ENCODE peak calls at places on chromosome 6, in six cellular contexts. One of them, this sample, is unnamed.

GRCh38 chr6:169156108-169156821 is 97.4 kb downstream of the THBS2 start:
- DNase-seq in mesenchymal stem cell: no peak
- DNase-seq in SK-N-SH: peak; percentile 11
- DNase-seq in GM13977: no peak
- DNase-seq in NCI-H446 treated with DMSO at 0.1 percent for 48 hours: no peak
- DNase-seq in body of pancreas: no peak
- DNase-seq in this sample: no peak

GRCh38 chr6:38907264-38907663 is 141.3 kb upstream of the GLP1R start:
- DNase-seq in SK-N-SH: no peak
- DNase-seq in GM13977: no peak
- DNase-seq in body of pancreas: no peak
- DNase-seq in NCI-H446 treated with DMSO at 0.1 percent for 48 hours: no peak
- DNase-seq in mesenchymal stem cell: no peak
- DNase-seq in this sample: no peak

GRCh38 chr6:147941143-147941542 is 401.5 kb upstream of the SASH1 start:
- DNase-seq in NCI-H446 treated with DMSO at 0.1 percent for 48 hours: peak; percentile 4
- DNase-seq in body of pancreas: no peak
- DNase-seq in mesenchymal stem cell: no peak
- DNase-seq in SK-N-SH: no peak
- DNase-seq in GM13977: no peak
- DNase-seq in this sample: no peak

GRCh38 chr6:54193560-54193959 is 82.3 kb downstream of the MLIP start:
- DNase-seq in body of pancreas: no peak
- DNase-seq in mesenchymal stem cell: peak; percentile 21
- DNase-seq in SK-N-SH: no peak
- DNase-seq in GM13977: no peak
- DNase-seq in NCI-H446 treated with DMSO at 0.1 percent for 48 hours: no peak
- DNase-seq in this sample: no peak

GRCh38 chr6:98787401-98787800 is 47.0 kb upstream of the POU3F2 start:
- DNase-seq in NCI-H446 treated with DMSO at 0.1 percent for 48 hours: no peak
- DNase-seq in mesenchymal stem cell: no peak
- DNase-seq in body of pancreas: no peak
- DNase-seq in GM13977: no peak
- DNase-seq in SK-N-SH: no peak
- DNase-seq in this sample: no peak

GRCh38 chr6:9646346-9647042 is 768.4 kb downstream of the TFAP2A start:
- DNase-seq in mesenchymal stem cell: peak; percentile 17
- DNase-seq in body of pancreas: no peak
- DNase-seq in SK-N-SH: no peak
- DNase-seq in NCI-H446 treated with DMSO at 0.1 percent for 48 hours: no peak
- DNase-seq in GM13977: no peak
- DNase-seq in this sample: no peak

GRCh38 chr6:85049282-85049681 is 284.9 kb upstream of the TBX18 start:
- DNase-seq in SK-N-SH: no peak
- DNase-seq in GM13977: no peak
- DNase-seq in body of pancreas: no peak
- DNase-seq in NCI-H446 treated with DMSO at 0.1 percent for 48 hours: no peak
- DNase-seq in mesenchymal stem cell: no peak
- DNase-seq in this sample: no peak

GRCh38 chr6:52326540-52327364 is 35.2 kb upstream of the PAQR8 start:
- DNase-seq in mesenchymal stem cell: no peak
- DNase-seq in GM13977: no peak
- DNase-seq in body of pancreas: no peak
- DNase-seq in NCI-H446 treated with DMSO at 0.1 percent for 48 hours: no peak
- DNase-seq in SK-N-SH: no peak
- DNase-seq in this sample: no peak

GRCh38 chr6:34771727-34772126 is 14.4 kb downstream of the SNRPC start:
- DNase-seq in mesenchymal stem cell: peak; percentile 46
- DNase-seq in GM13977: no peak
- DNase-seq in NCI-H446 treated with DMSO at 0.1 percent for 48 hours: no peak
- DNase-seq in SK-N-SH: no peak
- DNase-seq in body of pancreas: no peak
- DNase-seq in this sample: no peak

GRCh38 chr6:122995930-122996796 is at the start of gene CLVS2:
- DNase-seq in GM13977: no peak
- DNase-seq in NCI-H446 treated with DMSO at 0.1 percent for 48 hours: peak; percentile 65
- DNase-seq in body of pancreas: peak; percentile 22
- DNase-seq in SK-N-SH: peak; percentile 81
- DNase-seq in mesenchymal stem cell: peak; percentile 21
- DNase-seq in this sample: peak; percentile 89

GRCh38 chr6:3405679-3406078 is 51.2 kb downstream of the SLC22A23 start:
- DNase-seq in body of pancreas: no peak
- DNase-seq in NCI-H446 treated with DMSO at 0.1 percent for 48 hours: no peak
- DNase-seq in SK-N-SH: no peak
- DNase-seq in GM13977: no peak
- DNase-seq in mesenchymal stem cell: peak; percentile 13
- DNase-seq in this sample: no peak

GRCh38 chr6:56357616-56358373 is 110.4 kb upstream of the COL21A1 start:
- DNase-seq in SK-N-SH: no peak
- DNase-seq in body of pancreas: no peak
- DNase-seq in mesenchymal stem cell: no peak
- DNase-seq in NCI-H446 treated with DMSO at 0.1 percent for 48 hours: no peak
- DNase-seq in GM13977: no peak
- DNase-seq in this sample: no peak

GRCh38 chr6:14747881-14748520 is 497.9 kb upstream of the JARID2 start:
- DNase-seq in GM13977: no peak
- DNase-seq in mesenchymal stem cell: no peak
- DNase-seq in NCI-H446 treated with DMSO at 0.1 percent for 48 hours: no peak
- DNase-seq in SK-N-SH: no peak
- DNase-seq in body of pancreas: no peak
- DNase-seq in this sample: no peak

GRCh38 chr6:7914311-7914710 is 3.7 kb upstream of the TXNDC5 start:
- DNase-seq in GM13977: no peak
- DNase-seq in SK-N-SH: no peak
- DNase-seq in body of pancreas: no peak
- DNase-seq in NCI-H446 treated with DMSO at 0.1 percent for 48 hours: no peak
- DNase-seq in mesenchymal stem cell: no peak
- DNase-seq in this sample: no peak

GRCh38 chr6:63509652-63510352 is 62.5 kb upstream of the LOC128125822 start:
- DNase-seq in GM13977: peak; percentile 13
- DNase-seq in mesenchymal stem cell: peak; percentile 92
- DNase-seq in SK-N-SH: no peak
- DNase-seq in NCI-H446 treated with DMSO at 0.1 percent for 48 hours: peak; percentile 3
- DNase-seq in body of pancreas: peak; percentile 89
- DNase-seq in this sample: no peak

GRCh38 chr6:18506387-18507017 is 119.4 kb downstream of the RNF144B start:
- DNase-seq in body of pancreas: no peak
- DNase-seq in NCI-H446 treated with DMSO at 0.1 percent for 48 hours: no peak
- DNase-seq in mesenchymal stem cell: peak; percentile 9
- DNase-seq in GM13977: no peak
- DNase-seq in SK-N-SH: no peak
- DNase-seq in this sample: peak; percentile 8

GRCh38 chr6:68652117-68652536 is 17.0 kb downstream of the ADGRB3 start:
- DNase-seq in NCI-H446 treated with DMSO at 0.1 percent for 48 hours: no peak
- DNase-seq in SK-N-SH: no peak
- DNase-seq in body of pancreas: no peak
- DNase-seq in GM13977: no peak
- DNase-seq in mesenchymal stem cell: peak; percentile 87
- DNase-seq in this sample: no peak

GRCh38 chr6:138815797-138816528 is 20.1 kb downstream of the ECT2L start:
- DNase-seq in SK-N-SH: peak; percentile 56
- DNase-seq in GM13977: peak; percentile 59
- DNase-seq in NCI-H446 treated with DMSO at 0.1 percent for 48 hours: peak; percentile 76
- DNase-seq in body of pancreas: no peak
- DNase-seq in mesenchymal stem cell: peak; percentile 81
- DNase-seq in this sample: peak; percentile 72

GRCh38 chr6:4780360-4780812 is 4.2 kb downstream of the CDYL start:
- DNase-seq in SK-N-SH: no peak
- DNase-seq in body of pancreas: no peak
- DNase-seq in GM13977: no peak
- DNase-seq in NCI-H446 treated with DMSO at 0.1 percent for 48 hours: no peak
- DNase-seq in mesenchymal stem cell: peak; percentile 65
- DNase-seq in this sample: no peak

GRCh38 chr6:3351105-3351676 is 92.4 kb downstream of the PSMG4 start:
- DNase-seq in mesenchymal stem cell: no peak
- DNase-seq in GM13977: no peak
- DNase-seq in body of pancreas: no peak
- DNase-seq in NCI-H446 treated with DMSO at 0.1 percent for 48 hours: no peak
- DNase-seq in SK-N-SH: no peak
- DNase-seq in this sample: no peak

GRCh38 chr6:158630944-158631616 is 13.5 kb downstream of the DYNLT1 start:
- DNase-seq in SK-N-SH: no peak
- DNase-seq in body of pancreas: peak; percentile 34
- DNase-seq in NCI-H446 treated with DMSO at 0.1 percent for 48 hours: no peak
- DNase-seq in mesenchymal stem cell: no peak
- DNase-seq in GM13977: no peak
- DNase-seq in this sample: no peak

GRCh38 chr6:26250806-26251075 is 114.3 kb upstream of the BTN3A2 start:
- DNase-seq in SK-N-SH: no peak
- DNase-seq in body of pancreas: no peak
- DNase-seq in NCI-H446 treated with DMSO at 0.1 percent for 48 hours: no peak
- DNase-seq in mesenchymal stem cell: no peak
- DNase-seq in GM13977: no peak
- DNase-seq in this sample: no peak

GRCh38 chr6:148760143-148760505 is 13.3 kb downstream of the UST start:
- DNase-seq in body of pancreas: no peak
- DNase-seq in GM13977: no peak
- DNase-seq in mesenchymal stem cell: no peak
- DNase-seq in NCI-H446 treated with DMSO at 0.1 percent for 48 hours: no peak
- DNase-seq in SK-N-SH: no peak
- DNase-seq in this sample: no peak

GRCh38 chr6:108921547-108922331 is 73.5 kb downstream of the ARMC2 start:
- DNase-seq in GM13977: no peak
- DNase-seq in body of pancreas: peak; percentile 49
- DNase-seq in SK-N-SH: no peak
- DNase-seq in NCI-H446 treated with DMSO at 0.1 percent for 48 hours: peak; percentile 85
- DNase-seq in mesenchymal stem cell: no peak
- DNase-seq in this sample: no peak

GRCh38 chr6:162485464-162485863 is 242.1 kb downstream of the PRKN start:
- DNase-seq in body of pancreas: no peak
- DNase-seq in mesenchymal stem cell: no peak
- DNase-seq in SK-N-SH: peak; percentile 28
- DNase-seq in GM13977: no peak
- DNase-seq in NCI-H446 treated with DMSO at 0.1 percent for 48 hours: no peak
- DNase-seq in this sample: no peak

GRCh38 chr6:125164696-125165095 is 11.1 kb downstream of the TPD52L1 start:
- DNase-seq in NCI-H446 treated with DMSO at 0.1 percent for 48 hours: no peak
- DNase-seq in body of pancreas: no peak
- DNase-seq in GM13977: no peak
- DNase-seq in SK-N-SH: no peak
- DNase-seq in mesenchymal stem cell: no peak
- DNase-seq in this sample: no peak

GRCh38 chr6:624979-625378 is 31.9 kb downstream of the HUS1B start:
- DNase-seq in SK-N-SH: peak; percentile 17
- DNase-seq in NCI-H446 treated with DMSO at 0.1 percent for 48 hours: no peak
- DNase-seq in GM13977: no peak
- DNase-seq in body of pancreas: no peak
- DNase-seq in mesenchymal stem cell: peak; percentile 68
- DNase-seq in this sample: peak; percentile 11

GRCh38 chr6:71268710-71269437 is 19.7 kb upstream of the OGFRL1 start:
- DNase-seq in SK-N-SH: no peak
- DNase-seq in GM13977: no peak
- DNase-seq in body of pancreas: no peak
- DNase-seq in mesenchymal stem cell: no peak
- DNase-seq in NCI-H446 treated with DMSO at 0.1 percent for 48 hours: no peak
- DNase-seq in this sample: no peak